ENCODE peak calls at places on chromosomes 1 and 21, in four cellular contexts. N is CD8-positive, alpha-beta memory T cell; Q is stimulated activated CD4-positive, alpha-beta T cell treated with anti-CD3 and anti-CD28 coated beads, Interleukin-4, amount 100 ng/mL, for 4 hours; Y is retina. X is an unnamed sample.

GRCh38 chr1:186813420-186813819 is 15.3 kb upstream of the PLA2G4A start:
- DNase-seq in Y (no peak), Q (no peak), N (no peak), X (no peak)

GRCh38 chr1:162674018-162674608 is 41.8 kb downstream of the DDR2 start:
- DNase-seq in Q (no peak), Y (no peak), N (no peak), X (no peak)

GRCh38 chr1:160083968-160084770 is 2.8 kb downstream of the KCNJ9 start:
- DNase-seq in Q (peak), Y (peak), N (peak), X (no peak)

GRCh38 chr1:202036595-202037387 is 26.4 kb downstream of the ELF3 start:
- DNase-seq in Q (no peak), Y (no peak), N (no peak), X (no peak)

GRCh38 chr21:36745459-36745858 is 46.5 kb downstream of the SIM2 start:
- DNase-seq in N (no peak), Y (no peak), Q (no peak), X (no peak)

GRCh38 chr1:243452092-243452491 is 196.3 kb downstream of the SDCCAG8 start:
- DNase-seq in Y (no peak), Q (no peak), N (no peak), X (no peak)

GRCh38 chr1:33342041-33342723 is 21.3 kb upstream of the A3GALT2 start:
- DNase-seq in N (no peak), Q (no peak), Y (peak), X (peak)

GRCh38 chr1:185155600-185156320 is 993 bp downstream of the TRMT1L start:
- DNase-seq in Q (no peak), N (no peak), Y (no peak), X (no peak)

GRCh38 chr1:7298749-7299151 is 472.3 kb upstream of the VAMP3 start:
- DNase-seq in N (no peak), Y (no peak), Q (no peak), X (no peak)

GRCh38 chr1:205317311-205317917 is 4.1 kb downstream of the NUAK2 start:
- DNase-seq in N (no peak), Q (no peak), Y (peak), X (no peak)

GRCh38 chr1:1361982-1362423 is 3.6 kb upstream of the MXRA8 start:
- DNase-seq in Q (no peak), Y (peak), N (no peak), X (peak)

GRCh38 chr1:219324629-219325367 is 151.1 kb downstream of the LYPLAL1 start:
- DNase-seq in Q (no peak), Y (no peak), N (no peak), X (peak)

GRCh38 chr1:111204211-111204883 is 3.9 kb upstream of the DENND2D start:
- DNase-seq in Y (peak), Q (peak), N (peak), X (no peak)

GRCh38 chr1:90723561-90724108 is 6.5 kb upstream of the BARHL2 start:
- DNase-seq in N (no peak), Y (peak), Q (no peak), X (no peak)

GRCh38 chr1:159884296-159884695 is 15.7 kb downstream of the CFAP45 start:
- DNase-seq in N (no peak), Q (no peak), Y (no peak), X (no peak)

GRCh38 chr1:14371806-14372497 is 226.5 kb upstream of the KAZN start:
- DNase-seq in Y (no peak), Q (no peak), N (no peak), X (no peak)

GRCh38 chr1:94045465-94046056 is 75.4 kb downstream of the ABCA4 start:
- DNase-seq in Y (peak), Q (peak), N (no peak), X (peak)

GRCh38 chr1:36511804-36512798 is 29.4 kb upstream of the CSF3R start:
- DNase-seq in Y (no peak), Q (no peak), N (no peak), X (no peak)

GRCh38 chr1:116983112-116983511 is 18.4 kb upstream of the CD101 start:
- DNase-seq in N (no peak), Q (no peak), Y (no peak), X (no peak)

GRCh38 chr21:42040411-42041180 is 30.4 kb upstream of the ZBTB21 start:
- DNase-seq in N (no peak), Y (no peak), Q (no peak), X (peak)

GRCh38 chr1:161505892-161506173 is 576 bp downstream of the FCGR2A start:
- DNase-seq in Y (no peak), N (no peak), Q (no peak), X (no peak)

GRCh38 chr1:150008699-150009098 is 1.8 kb downstream of the OTUD7B start:
- DNase-seq in Y (peak), N (no peak), Q (no peak), X (no peak)

GRCh38 chr1:192067360-192067759 is 90.9 kb upstream of the RGS18 start:
- DNase-seq in Y (no peak), Q (no peak), N (no peak), X (peak)

GRCh38 chr21:35204850-35205564 is 155.9 kb upstream of the RUNX1 start:
- DNase-seq in Y (no peak), N (no peak), Q (no peak), X (peak)

GRCh38 chr1:247294282-247294681 is 37.4 kb downstream of the ZNF496 start:
- DNase-seq in Y (no peak), Q (no peak), N (no peak), X (peak)

GRCh38 chr1:79711001-79711431 is 704.5 kb upstream of the ADGRL4 start:
- DNase-seq in Q (no peak), N (no peak), Y (no peak), X (no peak)

GRCh38 chr1:33300673-33301072 is 20.2 kb downstream of the A3GALT2 start:
- DNase-seq in N (no peak), Y (no peak), Q (no peak), X (peak)

GRCh38 chr1:33220701-33221384 is 35.4 kb upstream of the ZNF362 start:
- DNase-seq in N (no peak), Q (no peak), Y (no peak), X (no peak)

GRCh38 chr1:153655333-153655732 is 3.2 kb upstream of the SNAPIN start:
- DNase-seq in Y (no peak), N (no peak), Q (no peak), X (no peak)

GRCh38 chr21:41316641-41317392 is at the start of gene FAM3B:
- DNase-seq in N (no peak), Q (no peak), Y (peak), X (no peak)

GRCh38 chr1:48526045-48526714 is 54.2 kb upstream of the SPATA6 start:
- DNase-seq in Y (peak), N (no peak), Q (no peak), X (no peak)

GRCh38 chr1:60894121-60894520 is 188.2 kb upstream of the NFIA start:
- DNase-seq in N (no peak), Q (no peak), Y (no peak), X (no peak)

GRCh38 chr1:21899972-21900371 is 37.1 kb downstream of the HSPG2 start:
- DNase-seq in Y (peak), N (no peak), Q (no peak), X (no peak)

GRCh38 chr1:173478099-173478555 is 992 bp downstream of the PRDX6 start:
- DNase-seq in N (no peak), Q (no peak), Y (no peak), X (no peak)

GRCh38 chr1:208081972-208082371 is 162.2 kb downstream of the PLXNA2 start:
- DNase-seq in Y (no peak), N (no peak), Q (no peak), X (no peak)

GRCh38 chr1:154326546-154327465 is 1.5 kb downstream of the ATP8B2 start:
- DNase-seq in Q (no peak), N (no peak), Y (no peak), X (no peak)